ENCODE peak calls at places on chromosomes 11 and 22, in nine cellular contexts. H is sigmoid colon, F is NCI-H1694, B is Kasumi-1, I is NCI-H1930, W is substantia nigra, E is spleen, K is posterior vena cava, A is T-helper 9 cell. Q is an unnamed sample.

GRCh38 chr11:9530020-9530628 is 43.3 kb upstream of the WEE1 start:
- DNase-seq in H (no peak), F (no peak), B (no peak), I (no peak), W (no peak), E (no peak), K (no peak), A (no peak), Q (no peak)

GRCh38 chr22:30582051-30582450 is 7.6 kb upstream of the GAL3ST1 start:
- DNase-seq in H (no peak), F (no peak), B (no peak), I (no peak), W (no peak), E (no peak), K (no peak), A (no peak), Q (no peak)

GRCh38 chr22:36374603-36375024 is 13.2 kb downstream of the MYH9 start:
- DNase-seq in H (no peak), F (no peak), B (no peak), I (no peak), W (no peak), E (no peak), K (peak; percentile 82), A (no peak), Q (no peak)

GRCh38 chr11:1637628-1638027 is 8.1 kb downstream of the KRTAP5-5 start:
- DNase-seq in H (no peak), F (no peak), B (no peak), I (no peak), W (no peak), E (no peak), K (no peak), A (no peak), Q (no peak)

GRCh38 chr11:129590030-129590752 is 214.5 kb downstream of the BARX2 start:
- DNase-seq in H (no peak), F (no peak), B (no peak), I (no peak), W (no peak), E (no peak), K (no peak), A (no peak), Q (no peak)

GRCh38 chr11:115548878-115549528 is 44.8 kb upstream of the CADM1 start:
- DNase-seq in H (no peak), F (no peak), B (no peak), I (no peak), W (no peak), E (no peak), K (no peak), A (no peak), Q (no peak)

GRCh38 chr11:6825333-6825744 is 20.1 kb upstream of the OR10A5 start:
- DNase-seq in H (no peak), F (no peak), B (no peak), I (peak; percentile 25), W (no peak), E (no peak), K (no peak), A (no peak), Q (no peak)

GRCh38 chr11:11279956-11280689 is 72.9 kb downstream of the CSNK2A3 start:
- DNase-seq in H (peak; percentile 49), F (no peak), B (no peak), I (no peak), W (no peak), E (peak; percentile 44), K (no peak), A (no peak), Q (peak; percentile 87)

GRCh38 chr11:114928260-114928870 is 250.0 kb downstream of the NXPE2 start:
- DNase-seq in H (no peak), F (peak; percentile 23), B (no peak), I (no peak), W (no peak), E (no peak), K (no peak), A (no peak), Q (no peak)

GRCh38 chr11:69053546-69054396 is 5.0 kb downstream of the TPCN2 start:
- DNase-seq in H (no peak), F (no peak), B (no peak), I (no peak), W (no peak), E (no peak), K (no peak), A (no peak), Q (no peak)

Q was measured in mesenteric fat pad.